ENCODE peak calls at places on chromosomes 7 and 10, in seven cellular contexts. One of them, this sample, is unnamed.

GRCh38 chr7:156751319-156751718 is 110.7 kb downstream of the RNF32 start:
- DNase-seq in spleen: no peak
- DNase-seq in upper lobe of left lung: no peak
- DNase-seq in breast epithelium: no peak
- DNase-seq in GM23338: no peak
- DNase-seq in sigmoid colon: no peak
- DNase-seq in suprapubic skin: no peak
- DNase-seq in this sample: no peak

GRCh38 chr7:91128574-91129348 is 135.5 kb upstream of the FZD1 start:
- DNase-seq in sigmoid colon: no peak
- DNase-seq in breast epithelium: no peak
- DNase-seq in upper lobe of left lung: no peak
- DNase-seq in suprapubic skin: no peak
- DNase-seq in GM23338: peak
- DNase-seq in spleen: no peak
- DNase-seq in this sample: no peak

GRCh38 chr10:87000491-87000890 is 19.6 kb upstream of the FAM25A start:
- DNase-seq in suprapubic skin: no peak
- DNase-seq in GM23338: no peak
- DNase-seq in breast epithelium: no peak
- DNase-seq in spleen: no peak
- DNase-seq in upper lobe of left lung: no peak
- DNase-seq in sigmoid colon: no peak
- DNase-seq in this sample: no peak

GRCh38 chr10:118595598-118596425 is at the start of gene PRLHR:
- DNase-seq in breast epithelium: no peak
- DNase-seq in GM23338: peak
- DNase-seq in spleen: no peak
- DNase-seq in suprapubic skin: no peak
- DNase-seq in sigmoid colon: no peak
- DNase-seq in upper lobe of left lung: peak
- DNase-seq in this sample: no peak

GRCh38 chr10:73469579-73469978 is 26.2 kb downstream of the PPP3CB start:
- DNase-seq in breast epithelium: no peak
- DNase-seq in spleen: no peak
- DNase-seq in sigmoid colon: no peak
- DNase-seq in GM23338: no peak
- DNase-seq in suprapubic skin: no peak
- DNase-seq in upper lobe of left lung: no peak
- DNase-seq in this sample: no peak

GRCh38 chr10:58590152-58590551 is 77.5 kb downstream of the BICC1 start:
- DNase-seq in spleen: no peak
- DNase-seq in suprapubic skin: no peak
- DNase-seq in breast epithelium: no peak
- DNase-seq in upper lobe of left lung: no peak
- DNase-seq in GM23338: no peak
- DNase-seq in sigmoid colon: peak
- DNase-seq in this sample: no peak

GRCh38 chr7:8434290-8435002 is 1.0 kb downstream of the NXPH1 start:
- DNase-seq in sigmoid colon: no peak
- DNase-seq in suprapubic skin: no peak
- DNase-seq in upper lobe of left lung: peak
- DNase-seq in GM23338: peak
- DNase-seq in spleen: peak
- DNase-seq in breast epithelium: no peak
- DNase-seq in this sample: no peak

GRCh38 chr10:52394246-52394645 is 80.2 kb downstream of the DKK1 start:
- DNase-seq in suprapubic skin: no peak
- DNase-seq in spleen: no peak
- DNase-seq in upper lobe of left lung: no peak
- DNase-seq in sigmoid colon: no peak
- DNase-seq in breast epithelium: no peak
- DNase-seq in GM23338: no peak
- DNase-seq in this sample: no peak

GRCh38 chr7:3271298-3271697 is 29.8 kb upstream of the SDK1 start:
- DNase-seq in suprapubic skin: no peak
- DNase-seq in GM23338: no peak
- DNase-seq in breast epithelium: no peak
- DNase-seq in spleen: no peak
- DNase-seq in sigmoid colon: no peak
- DNase-seq in upper lobe of left lung: no peak
- DNase-seq in this sample: no peak

GRCh38 chr7:91557789-91558396 is 293.7 kb downstream of the FZD1 start:
- DNase-seq in suprapubic skin: no peak
- DNase-seq in breast epithelium: peak
- DNase-seq in spleen: no peak
- DNase-seq in upper lobe of left lung: no peak
- DNase-seq in GM23338: no peak
- DNase-seq in sigmoid colon: no peak
- DNase-seq in this sample: no peak

GRCh38 chr7:151339651-151340377 is 1.8 kb upstream of the NUB1 start:
- DNase-seq in upper lobe of left lung: no peak
- DNase-seq in suprapubic skin: no peak
- DNase-seq in breast epithelium: no peak
- DNase-seq in GM23338: no peak
- DNase-seq in spleen: no peak
- DNase-seq in sigmoid colon: no peak
- DNase-seq in this sample: peak

GRCh38 chr7:139252451-139252850 is 21.4 kb downstream of the UBN2 start:
- DNase-seq in upper lobe of left lung: no peak
- DNase-seq in sigmoid colon: no peak
- DNase-seq in spleen: no peak
- DNase-seq in suprapubic skin: no peak
- DNase-seq in breast epithelium: no peak
- DNase-seq in GM23338: no peak
- DNase-seq in this sample: no peak

GRCh38 chr10:87850742-87851205 is 12.6 kb downstream of the KLLN start:
- DNase-seq in upper lobe of left lung: no peak
- DNase-seq in breast epithelium: peak
- DNase-seq in suprapubic skin: no peak
- DNase-seq in sigmoid colon: peak
- DNase-seq in GM23338: peak
- DNase-seq in spleen: peak
- DNase-seq in this sample: no peak

GRCh38 chr10:48509974-48510692 is 94.7 kb downstream of the ARHGAP22 start:
- DNase-seq in GM23338: peak
- DNase-seq in suprapubic skin: no peak
- DNase-seq in upper lobe of left lung: no peak
- DNase-seq in sigmoid colon: no peak
- DNase-seq in spleen: peak
- DNase-seq in breast epithelium: no peak
- DNase-seq in this sample: no peak

GRCh38 chr7:52273685-52274610 is 761.5 kb upstream of the POM121L12 start:
- DNase-seq in breast epithelium: no peak
- DNase-seq in suprapubic skin: no peak
- DNase-seq in GM23338: peak
- DNase-seq in spleen: no peak
- DNase-seq in sigmoid colon: no peak
- DNase-seq in upper lobe of left lung: peak
- DNase-seq in this sample: peak

GRCh38 chr10:106565546-106565945 is 599.0 kb downstream of the SORCS1 start:
- DNase-seq in breast epithelium: no peak
- DNase-seq in spleen: no peak
- DNase-seq in GM23338: no peak
- DNase-seq in upper lobe of left lung: no peak
- DNase-seq in sigmoid colon: no peak
- DNase-seq in suprapubic skin: no peak
- DNase-seq in this sample: no peak

GRCh38 chr7:105003275-105003674 is 10.7 kb upstream of the KMT2E start:
- DNase-seq in spleen: no peak
- DNase-seq in GM23338: no peak
- DNase-seq in breast epithelium: no peak
- DNase-seq in suprapubic skin: no peak
- DNase-seq in upper lobe of left lung: no peak
- DNase-seq in sigmoid colon: peak
- DNase-seq in this sample: no peak

GRCh38 chr7:56605146-56605545 is 488.9 kb upstream of the NUPR2 start:
- DNase-seq in suprapubic skin: no peak
- DNase-seq in sigmoid colon: no peak
- DNase-seq in GM23338: no peak
- DNase-seq in spleen: no peak
- DNase-seq in upper lobe of left lung: peak
- DNase-seq in breast epithelium: no peak
- DNase-seq in this sample: no peak

DNA sequence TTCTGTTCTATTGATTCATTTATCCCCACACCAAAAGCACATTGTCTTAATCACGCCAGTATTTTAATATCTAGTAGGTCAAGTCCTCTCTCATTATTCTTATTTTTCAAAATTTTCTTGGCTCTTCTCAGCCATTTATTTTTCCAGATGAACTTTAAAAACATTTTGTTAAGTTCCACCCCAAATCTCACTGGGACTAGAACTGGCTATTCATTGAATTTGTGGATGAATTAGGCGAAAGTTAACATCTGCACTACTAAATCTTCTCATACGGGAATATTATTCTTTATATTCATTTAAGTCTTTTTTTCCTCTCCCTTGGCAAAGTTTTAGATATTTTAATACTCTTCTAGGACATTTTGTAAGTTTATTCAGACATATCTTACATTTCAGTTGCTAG is 295.2 kb upstream of the MGMT start:
- DNase-seq in breast epithelium: no peak
- DNase-seq in GM23338: no peak
- DNase-seq in upper lobe of left lung: no peak
- DNase-seq in sigmoid colon: no peak
- DNase-seq in suprapubic skin: no peak
- DNase-seq in spleen: no peak
- DNase-seq in this sample: no peak
- TF ChIP-seq POLR2AphosphoS5 in breast epithelium: no peak
- TF ChIP-seq POLR2AphosphoS5 in GM23338: no peak
- TF ChIP-seq POLR2AphosphoS5 in upper lobe of left lung: no peak
- TF ChIP-seq POLR2AphosphoS5 in sigmoid colon: no peak
- TF ChIP-seq POLR2AphosphoS5 in suprapubic skin: no peak
- TF ChIP-seq POLR2AphosphoS5 in spleen: no peak
- TF ChIP-seq POLR2AphosphoS5 in this sample: no peak

GRCh38 chr10:63866747-63867140 is 345.5 kb downstream of the REEP3 start:
- DNase-seq in suprapubic skin: no peak
- DNase-seq in sigmoid colon: no peak
- DNase-seq in upper lobe of left lung: no peak
- DNase-seq in spleen: no peak
- DNase-seq in GM23338: peak
- DNase-seq in breast epithelium: no peak
- DNase-seq in this sample: no peak

GRCh38 chr10:63865210-63865609 is 344.0 kb downstream of the REEP3 start:
- DNase-seq in sigmoid colon: no peak
- DNase-seq in suprapubic skin: no peak
- DNase-seq in upper lobe of left lung: no peak
- DNase-seq in GM23338: peak
- DNase-seq in breast epithelium: no peak
- DNase-seq in spleen: no peak
- DNase-seq in this sample: no peak

GRCh38 chr10:63862860-63863259 is 341.7 kb downstream of the REEP3 start:
- DNase-seq in spleen: no peak
- DNase-seq in sigmoid colon: no peak
- DNase-seq in upper lobe of left lung: no peak
- DNase-seq in GM23338: no peak
- DNase-seq in breast epithelium: no peak
- DNase-seq in suprapubic skin: no peak
- DNase-seq in this sample: no peak

DNA sequence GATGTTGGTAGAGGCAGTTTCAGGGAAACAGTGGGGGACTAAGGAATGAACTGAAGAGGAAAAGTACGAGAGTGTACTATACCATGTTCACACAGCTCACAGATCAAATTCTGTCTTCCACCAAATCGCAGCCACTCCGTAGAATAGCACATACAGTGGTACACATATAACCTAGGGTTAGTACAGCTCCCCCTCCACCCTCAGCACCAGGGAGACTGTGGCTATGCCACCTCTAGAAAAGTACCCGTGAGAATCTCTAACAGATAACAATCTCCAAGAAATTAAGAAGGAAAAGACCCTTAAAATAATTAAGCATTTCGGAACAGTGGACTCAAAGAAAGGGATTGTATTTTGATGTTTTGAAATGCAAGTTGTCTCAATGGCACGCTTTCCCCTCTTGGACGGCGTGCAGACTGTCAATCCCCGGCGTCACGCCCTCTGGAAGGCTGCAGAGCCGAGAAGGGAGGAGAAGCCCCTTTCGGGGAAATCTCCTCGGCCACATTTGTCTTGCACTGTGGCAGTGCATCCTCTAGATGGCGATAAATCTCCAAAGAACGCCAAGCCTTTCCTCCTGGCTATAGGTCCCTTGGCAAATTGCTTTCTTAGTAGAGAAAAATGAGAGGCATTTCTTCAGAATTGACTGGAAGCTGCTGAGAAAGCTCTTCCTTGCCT is 345.0 kb downstream of the REEP3 start:
- DNase-seq in breast epithelium: no peak
- DNase-seq in spleen: no peak
- DNase-seq in suprapubic skin: no peak
- DNase-seq in sigmoid colon: peak
- DNase-seq in upper lobe of left lung: no peak
- DNase-seq in GM23338: peak
- DNase-seq in this sample: no peak
- H3K4me3 ChIP-seq in breast epithelium: no peak
- H3K4me3 ChIP-seq in spleen: no peak
- H3K4me3 ChIP-seq in suprapubic skin: no peak
- H3K4me3 ChIP-seq in sigmoid colon: peak
- H3K4me3 ChIP-seq in upper lobe of left lung: no peak
- H3K4me3 ChIP-seq in GM23338: peak
- H3K4me3 ChIP-seq in this sample: no peak

DNA sequence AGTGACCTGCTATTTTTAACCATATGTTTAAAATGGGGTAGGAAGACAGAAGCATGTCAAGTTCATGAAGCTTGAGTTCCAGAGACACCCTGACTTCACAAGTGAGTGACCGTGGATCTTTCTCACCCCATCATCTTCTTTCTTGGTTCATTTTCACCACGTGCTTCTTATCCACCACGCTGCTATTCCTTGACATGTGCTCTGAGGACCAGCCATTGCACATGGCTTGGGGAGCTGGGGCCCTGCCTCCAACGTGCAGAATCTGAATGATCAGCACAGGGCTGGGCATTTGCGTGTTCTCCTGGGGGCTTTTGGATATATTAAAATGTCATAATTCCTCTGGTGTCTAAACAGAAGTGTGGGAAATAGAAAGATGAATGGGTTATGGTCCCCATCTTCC is 25.0 kb upstream of the GTPBP4 start:
- DNase-seq in breast epithelium: no peak
- DNase-seq in upper lobe of left lung: no peak
- DNase-seq in sigmoid colon: no peak
- DNase-seq in GM23338: no peak
- DNase-seq in spleen: no peak
- DNase-seq in suprapubic skin: no peak
- DNase-seq in this sample: no peak
- H3K27ac ChIP-seq in breast epithelium: no peak
- H3K27ac ChIP-seq in upper lobe of left lung: no peak
- H3K27ac ChIP-seq in sigmoid colon: no peak
- H3K27ac ChIP-seq in GM23338: no peak
- H3K27ac ChIP-seq in spleen: no peak
- H3K27ac ChIP-seq in suprapubic skin: no peak
- H3K27ac ChIP-seq in this sample: no peak

DNA sequence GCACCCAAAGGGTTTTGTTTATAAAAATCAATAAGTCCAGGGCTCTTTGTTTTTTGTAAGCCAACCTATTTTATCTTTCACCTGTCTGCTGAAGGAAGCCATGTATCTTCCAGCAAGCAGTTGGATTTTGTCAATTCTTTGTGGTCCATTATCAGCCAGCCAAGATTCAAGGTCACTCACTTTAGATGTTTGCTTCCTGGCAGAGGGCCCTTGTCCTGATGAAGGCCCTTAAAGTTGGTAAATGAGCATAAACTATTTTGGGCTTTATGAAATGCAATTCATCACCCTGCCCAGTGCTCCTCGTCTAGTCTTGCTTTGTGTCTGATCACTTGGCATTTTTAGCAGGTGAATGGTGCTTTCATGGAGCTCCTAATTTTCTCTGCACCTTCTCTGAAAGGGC is 1004.2 kb downstream of the GRID1 start:
- DNase-seq in breast epithelium: no peak
- DNase-seq in GM23338: no peak
- DNase-seq in upper lobe of left lung: no peak
- DNase-seq in spleen: no peak
- DNase-seq in sigmoid colon: no peak
- DNase-seq in suprapubic skin: no peak
- DNase-seq in this sample: no peak
- TF ChIP-seq POLR2AphosphoS5 in breast epithelium: no peak
- TF ChIP-seq POLR2AphosphoS5 in GM23338: no peak
- TF ChIP-seq POLR2AphosphoS5 in upper lobe of left lung: no peak
- TF ChIP-seq POLR2AphosphoS5 in spleen: no peak
- TF ChIP-seq POLR2AphosphoS5 in sigmoid colon: no peak
- TF ChIP-seq POLR2AphosphoS5 in suprapubic skin: no peak
- TF ChIP-seq POLR2AphosphoS5 in this sample: no peak